ENCODE peak calls at places on chromosomes 1 and 21, in four cellular contexts. One of them, this sample, is unnamed.

GRCh38 chr1:5365751-5366150 is 626.5 kb downstream of the NPHP4 start:
- DNase-seq in CD4-positive, alpha-beta memory T cell: no peak
- DNase-seq in psoas muscle: no peak
- DNase-seq in mammary epithelial cell: no peak
- DNase-seq in this sample: no peak

GRCh38 chr1:30908886-30909777 is 574 bp upstream of the SDC3 start:
- DNase-seq in CD4-positive, alpha-beta memory T cell: no peak
- DNase-seq in psoas muscle: no peak
- DNase-seq in mammary epithelial cell: no peak
- DNase-seq in this sample: no peak

GRCh38 chr1:232904566-232904965 is 45.8 kb upstream of the NTPCR start:
- DNase-seq in psoas muscle: no peak
- DNase-seq in CD4-positive, alpha-beta memory T cell: no peak
- DNase-seq in mammary epithelial cell: peak
- DNase-seq in this sample: peak

GRCh38 chr1:113871597-113872113 is at the start of gene PTPN22:
- DNase-seq in CD4-positive, alpha-beta memory T cell: peak
- DNase-seq in psoas muscle: no peak
- DNase-seq in mammary epithelial cell: peak
- DNase-seq in this sample: peak

GRCh38 chr1:26471498-26472329 is 526 bp upstream of the HMGN2 start:
- DNase-seq in mammary epithelial cell: peak
- DNase-seq in CD4-positive, alpha-beta memory T cell: peak
- DNase-seq in psoas muscle: peak
- DNase-seq in this sample: no peak

GRCh38 chr21:36065497-36066036 is 4.3 kb upstream of the CBR1 start:
- DNase-seq in CD4-positive, alpha-beta memory T cell: no peak
- DNase-seq in psoas muscle: no peak
- DNase-seq in mammary epithelial cell: peak
- DNase-seq in this sample: no peak

GRCh38 chr21:32727478-32727727 is 410 bp downstream of the SYNJ1 start:
- DNase-seq in CD4-positive, alpha-beta memory T cell: no peak
- DNase-seq in mammary epithelial cell: no peak
- DNase-seq in psoas muscle: no peak
- DNase-seq in this sample: no peak

GRCh38 chr1:166017395-166017794 is 149.4 kb downstream of the FAM78B start:
- DNase-seq in psoas muscle: no peak
- DNase-seq in CD4-positive, alpha-beta memory T cell: no peak
- DNase-seq in mammary epithelial cell: no peak
- DNase-seq in this sample: no peak

GRCh38 chr1:169044296-169044695 is 62.2 kb upstream of the ATP1B1 start:
- DNase-seq in mammary epithelial cell: peak
- DNase-seq in CD4-positive, alpha-beta memory T cell: peak
- DNase-seq in psoas muscle: no peak
- DNase-seq in this sample: no peak

GRCh38 chr1:176866011-176866410 is 298.5 kb downstream of the ASTN1 start:
- DNase-seq in mammary epithelial cell: peak
- DNase-seq in psoas muscle: no peak
- DNase-seq in CD4-positive, alpha-beta memory T cell: no peak
- DNase-seq in this sample: no peak

GRCh38 chr1:223811634-223812101 is 34.1 kb downstream of the TP53BP2 start:
- DNase-seq in CD4-positive, alpha-beta memory T cell: peak
- DNase-seq in mammary epithelial cell: peak
- DNase-seq in psoas muscle: no peak
- DNase-seq in this sample: no peak

GRCh38 chr1:82578086-82578726 is 777.5 kb downstream of the ADGRL2 start:
- DNase-seq in psoas muscle: no peak
- DNase-seq in CD4-positive, alpha-beta memory T cell: no peak
- DNase-seq in mammary epithelial cell: no peak
- DNase-seq in this sample: no peak

GRCh38 chr1:34918609-34919561 is 10.6 kb downstream of the DLGAP3 start:
- DNase-seq in psoas muscle: peak
- DNase-seq in CD4-positive, alpha-beta memory T cell: no peak
- DNase-seq in mammary epithelial cell: no peak
- DNase-seq in this sample: no peak

GRCh38 chr1:38135621-38136414 is 89.2 kb upstream of the POU3F1 start:
- DNase-seq in CD4-positive, alpha-beta memory T cell: no peak
- DNase-seq in mammary epithelial cell: no peak
- DNase-seq in psoas muscle: no peak
- DNase-seq in this sample: no peak

GRCh38 chr1:220788900-220789299 is 2.2 kb downstream of the MTARC1 start:
- DNase-seq in CD4-positive, alpha-beta memory T cell: no peak
- DNase-seq in psoas muscle: no peak
- DNase-seq in mammary epithelial cell: no peak
- DNase-seq in this sample: no peak

GRCh38 chr1:75136158-75136815 is 2.1 kb downstream of the LHX8 start:
- DNase-seq in mammary epithelial cell: no peak
- DNase-seq in psoas muscle: no peak
- DNase-seq in CD4-positive, alpha-beta memory T cell: no peak
- DNase-seq in this sample: no peak

GRCh38 chr1:75135829-75136142 is 1.6 kb downstream of the LHX8 start:
- DNase-seq in psoas muscle: no peak
- DNase-seq in mammary epithelial cell: no peak
- DNase-seq in CD4-positive, alpha-beta memory T cell: no peak
- DNase-seq in this sample: no peak

GRCh38 chr1:75134656-75134938 is 409 bp downstream of the LHX8 start:
- DNase-seq in CD4-positive, alpha-beta memory T cell: no peak
- DNase-seq in psoas muscle: no peak
- DNase-seq in mammary epithelial cell: no peak
- DNase-seq in this sample: no peak

GRCh38 chr1:75134939-75135828 is 996 bp downstream of the LHX8 start:
- DNase-seq in CD4-positive, alpha-beta memory T cell: no peak
- DNase-seq in mammary epithelial cell: no peak
- DNase-seq in psoas muscle: no peak
- DNase-seq in this sample: no peak

GRCh38 chr1:75136921-75137641 is 2.9 kb downstream of the LHX8 start:
- DNase-seq in mammary epithelial cell: peak
- DNase-seq in CD4-positive, alpha-beta memory T cell: no peak
- DNase-seq in psoas muscle: no peak
- DNase-seq in this sample: no peak
- H3K27ac ChIP-seq in mammary epithelial cell: no peak
- H3K27ac ChIP-seq in CD4-positive, alpha-beta memory T cell: no peak
- H3K27ac ChIP-seq in psoas muscle: no peak
- H3K27ac ChIP-seq in this sample: no peak

GRCh38 chr1:212035835-212036605 is 472 bp downstream of the DTL start:
- DNase-seq in psoas muscle: no peak
- DNase-seq in mammary epithelial cell: no peak
- DNase-seq in CD4-positive, alpha-beta memory T cell: no peak
- DNase-seq in this sample: no peak
- H3K27ac ChIP-seq in psoas muscle: peak
- H3K27ac ChIP-seq in mammary epithelial cell: peak
- H3K27ac ChIP-seq in CD4-positive, alpha-beta memory T cell: peak
- H3K27ac ChIP-seq in this sample: no peak

DNA sequence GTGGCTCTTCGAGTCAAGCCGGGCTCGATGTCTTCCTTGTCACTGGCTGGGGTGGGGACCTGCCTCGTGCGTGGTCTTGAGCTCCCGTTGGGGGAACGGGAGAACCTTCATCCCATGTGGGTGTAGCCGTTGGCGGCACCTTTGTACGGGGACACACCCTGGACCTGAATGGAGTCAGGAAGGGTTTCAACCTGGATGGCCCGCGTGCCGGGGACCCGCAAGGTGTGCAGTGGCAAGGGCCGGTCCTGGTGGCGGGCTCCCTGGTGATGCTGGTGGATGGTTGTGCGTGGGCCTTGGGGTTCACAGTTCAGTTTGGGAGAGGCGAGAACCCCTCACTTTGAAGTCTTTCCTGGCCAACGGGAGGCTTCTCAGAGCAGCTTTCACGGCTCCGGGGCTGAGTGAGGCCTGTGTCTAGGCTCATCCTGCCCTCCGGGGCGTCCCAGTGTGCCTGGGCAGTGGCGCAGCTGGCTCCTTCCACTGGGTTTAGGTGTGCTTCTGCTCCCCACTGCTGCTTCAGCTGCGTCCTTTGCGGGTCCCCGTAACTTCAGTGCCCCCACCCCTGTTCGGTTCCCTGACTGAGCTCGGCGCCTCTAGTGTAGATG is 11.4 kb downstream of the SKI start:
- DNase-seq in psoas muscle: no peak
- DNase-seq in CD4-positive, alpha-beta memory T cell: no peak
- DNase-seq in mammary epithelial cell: no peak
- DNase-seq in this sample: no peak
- H3K27ac ChIP-seq in psoas muscle: no peak
- H3K27ac ChIP-seq in CD4-positive, alpha-beta memory T cell: no peak
- H3K27ac ChIP-seq in mammary epithelial cell: no peak
- H3K27ac ChIP-seq in this sample: no peak

GRCh38 chr1:171313319-171313834 is 606 bp upstream of the FMO4 start:
- DNase-seq in mammary epithelial cell: no peak
- DNase-seq in psoas muscle: no peak
- DNase-seq in CD4-positive, alpha-beta memory T cell: no peak
- DNase-seq in this sample: no peak
- H3K27ac ChIP-seq in mammary epithelial cell: no peak
- H3K27ac ChIP-seq in psoas muscle: peak
- H3K27ac ChIP-seq in CD4-positive, alpha-beta memory T cell: peak
- H3K27ac ChIP-seq in this sample: no peak

GRCh38 chr1:226723640-226724532 is 15.2 kb downstream of the ITPKB start:
- DNase-seq in CD4-positive, alpha-beta memory T cell: no peak
- DNase-seq in psoas muscle: no peak
- DNase-seq in mammary epithelial cell: peak
- DNase-seq in this sample: no peak

GRCh38 chr1:226728448-226728847 is 10.6 kb downstream of the ITPKB start:
- DNase-seq in CD4-positive, alpha-beta memory T cell: no peak
- DNase-seq in psoas muscle: no peak
- DNase-seq in mammary epithelial cell: no peak
- DNase-seq in this sample: no peak

GRCh38 chr1:226722240-226722900 is 16.7 kb downstream of the ITPKB start:
- DNase-seq in mammary epithelial cell: no peak
- DNase-seq in psoas muscle: no peak
- DNase-seq in CD4-positive, alpha-beta memory T cell: peak
- DNase-seq in this sample: no peak

GRCh38 chr1:226722901-226723639 is 16.0 kb downstream of the ITPKB start:
- DNase-seq in psoas muscle: no peak
- DNase-seq in CD4-positive, alpha-beta memory T cell: peak
- DNase-seq in mammary epithelial cell: no peak
- DNase-seq in this sample: no peak

GRCh38 chr1:226725870-226726212 is 13.2 kb downstream of the ITPKB start:
- DNase-seq in mammary epithelial cell: no peak
- DNase-seq in psoas muscle: no peak
- DNase-seq in CD4-positive, alpha-beta memory T cell: peak
- DNase-seq in this sample: no peak
- H3K27ac ChIP-seq in mammary epithelial cell: no peak
- H3K27ac ChIP-seq in psoas muscle: no peak
- H3K27ac ChIP-seq in CD4-positive, alpha-beta memory T cell: peak
- H3K27ac ChIP-seq in this sample: no peak

DNA sequence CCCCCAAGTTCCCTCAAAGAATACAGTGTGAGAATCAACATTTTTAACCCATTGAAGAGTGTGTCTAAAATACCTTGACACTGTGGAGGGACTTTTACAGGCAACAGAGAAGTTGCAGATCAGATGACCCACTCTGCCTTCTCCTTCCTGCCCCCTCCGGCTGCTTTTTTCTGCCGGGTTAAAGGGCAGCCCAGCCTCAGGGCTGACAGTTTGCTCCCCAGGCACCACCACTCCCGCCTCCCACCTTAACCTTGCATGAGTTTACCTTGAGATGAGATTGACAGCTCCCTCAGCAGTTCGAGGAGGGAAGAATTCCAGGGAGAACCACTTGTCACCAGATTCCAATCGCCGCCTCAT is 3.2 kb downstream of the MTHFR start:
- DNase-seq in mammary epithelial cell: no peak
- DNase-seq in psoas muscle: no peak
- DNase-seq in CD4-positive, alpha-beta memory T cell: no peak
- DNase-seq in this sample: no peak
- H3K27ac ChIP-seq in mammary epithelial cell: no peak
- H3K27ac ChIP-seq in psoas muscle: peak
- H3K27ac ChIP-seq in CD4-positive, alpha-beta memory T cell: peak
- H3K27ac ChIP-seq in this sample: no peak

This sample was measured in epithelial cell of prostate.